ENCODE peak calls at places on chromosomes 12 and 14, in six cellular contexts. Z, P, X, R, F and D are unnamed samples.

GRCh38 chr14:77037886-77038511 is 9.5 kb upstream of the IRF2BPL start:
- DNase-seq in Z (no peak), P (peak), X (no peak), R (no peak), F (peak), D (no peak)

GRCh38 chr14:65588426-65589140 is 176.1 kb downstream of the FUT8 start:
- DNase-seq in Z (no peak), P (no peak), X (no peak), R (peak), F (no peak), D (no peak)

GRCh38 chr12:82019533-82019932 is 260.4 kb upstream of the PPFIA2 start:
- DNase-seq in Z (no peak), P (no peak), X (no peak), R (no peak), F (no peak), D (peak)

GRCh38 chr14:31893156-31893813 is 183.8 kb upstream of the ARHGAP5 start:
- DNase-seq in Z (no peak), P (no peak), X (peak), R (peak), F (no peak), D (no peak)

GRCh38 chr14:72636871-72637270 is 257.0 kb downstream of the DPF3 start:
- DNase-seq in Z (no peak), P (no peak), X (no peak), R (no peak), F (no peak), D (no peak)

GRCh38 chr14:34843011-34843554 is 32.1 kb downstream of the BAZ1A start:
- DNase-seq in Z (no peak), P (no peak), X (no peak), R (peak), F (peak), D (peak)

GRCh38 chr14:60622210-60622919 is 26.9 kb downstream of the SIX1 start:
- DNase-seq in Z (no peak), P (no peak), X (no peak), R (peak), F (no peak), D (no peak)

GRCh38 chr12:90515199-90516175 is 439.5 kb downstream of the CCER1 start:
- DNase-seq in Z (no peak), P (no peak), X (no peak), R (peak), F (peak), D (peak)

GRCh38 chr14:28243600-28243999 is 523.0 kb upstream of the FOXG1 start:
- DNase-seq in Z (no peak), P (no peak), X (peak), R (no peak), F (no peak), D (no peak)

GRCh38 chr12:88432536-88433462 is 147.5 kb downstream of the KITLG start:
- DNase-seq in Z (no peak), P (no peak), X (no peak), R (peak), F (peak), D (no peak)

GRCh38 chr14:55512421-55512820 is 67.6 kb upstream of the KTN1 start:
- DNase-seq in Z (no peak), P (no peak), X (no peak), R (peak), F (no peak), D (no peak)

GRCh38 chr12:94969424-94969823 is 34.1 kb downstream of the NDUFA12 start:
- DNase-seq in Z (no peak), P (no peak), X (no peak), R (no peak), F (no peak), D (no peak)

GRCh38 chr14:103547455-103547940 is 15.0 kb downstream of the BAG5 start:
- DNase-seq in Z (no peak), P (no peak), X (no peak), R (no peak), F (no peak), D (no peak)

GRCh38 chr12:54025507-54026393 is 2.5 kb upstream of the HOXC6 start:
- DNase-seq in Z (no peak), P (no peak), X (no peak), R (no peak), F (peak), D (no peak)

GRCh38 chr14:41280745-41281144 is 325.9 kb upstream of the LRFN5 start:
- DNase-seq in Z (no peak), P (no peak), X (no peak), R (no peak), F (peak), D (peak)

GRCh38 chr12:7806863-7807487 is 17.8 kb downstream of the NANOG start:
- DNase-seq in Z (peak), P (peak), X (peak), R (peak), F (peak), D (peak)

GRCh38 chr12:14901228-14901562 is 15.5 kb upstream of the MGP start:
- DNase-seq in Z (no peak), P (no peak), X (no peak), R (no peak), F (no peak), D (no peak)

GRCh38 chr14:50026396-50026795 is 90.0 kb downstream of the VCPKMT start:
- DNase-seq in Z (no peak), P (no peak), X (no peak), R (no peak), F (peak), D (no peak)

GRCh38 chr14:97538749-97539388 is 741.7 kb downstream of the VRK1 start:
- DNase-seq in Z (no peak), P (no peak), X (no peak), R (no peak), F (no peak), D (no peak)

GRCh38 chr12:125065753-125066570 is 727 bp downstream of the AACS start:
- DNase-seq in Z (no peak), P (no peak), X (no peak), R (no peak), F (no peak), D (no peak)

GRCh38 chr12:21659383-21659782 is 1.7 kb upstream of the LDHB start:
- DNase-seq in Z (no peak), P (no peak), X (no peak), R (no peak), F (no peak), D (peak)

GRCh38 chr12:52364061-52364460 is 3.2 kb downstream of the KRT85 start:
- DNase-seq in Z (no peak), P (no peak), X (no peak), R (no peak), F (no peak), D (no peak)

GRCh38 chr14:71698027-71698426 is 234.2 kb upstream of the RGS6 start:
- DNase-seq in Z (no peak), P (no peak), X (no peak), R (no peak), F (no peak), D (no peak)

GRCh38 chr12:85509081-85509856 is 229.2 kb downstream of the ALX1 start:
- DNase-seq in Z (no peak), P (no peak), X (no peak), R (no peak), F (no peak), D (no peak)

GRCh38 chr12:20950248-20950647 is 139.7 kb downstream of the SLCO1B3 start:
- DNase-seq in Z (no peak), P (no peak), X (no peak), R (no peak), F (peak), D (peak)

GRCh38 chr12:1880876-1881275 is 37.6 kb downstream of the CACNA2D4 start:
- DNase-seq in Z (peak), P (peak), X (no peak), R (no peak), F (no peak), D (no peak)

GRCh38 chr14:51828017-51828797 is 32.2 kb upstream of the GNG2 start:
- DNase-seq in Z (no peak), P (no peak), X (no peak), R (peak), F (peak), D (no peak)

GRCh38 chr14:104820669-104821228 is 19.8 kb downstream of the ZBTB42 start:
- DNase-seq in Z (peak), P (peak), X (no peak), R (peak), F (peak), D (no peak)

GRCh38 chr14:69850086-69850735 is 29.0 kb upstream of the SMOC1 start:
- DNase-seq in Z (peak), P (peak), X (no peak), R (no peak), F (no peak), D (peak)

GRCh38 chr12:3365416-3366385 is 125.3 kb upstream of the PRMT8 start:
- DNase-seq in Z (peak), P (peak), X (peak), R (no peak), F (no peak), D (no peak)

GRCh38 chr12:130826151-130826801 is 12.8 kb downstream of the STX2 start:
- DNase-seq in Z (peak), P (peak), X (no peak), R (peak), F (peak), D (peak)

GRCh38 chr12:127774828-127775227 is 492.1 kb upstream of the TMEM132C start:
- DNase-seq in Z (no peak), P (no peak), X (no peak), R (no peak), F (no peak), D (no peak)

GRCh38 chr12:53325539-53326061 is 4.2 kb upstream of the AAAS start:
- DNase-seq in Z (peak), P (peak), X (no peak), R (no peak), F (peak), D (peak)

DNA sequence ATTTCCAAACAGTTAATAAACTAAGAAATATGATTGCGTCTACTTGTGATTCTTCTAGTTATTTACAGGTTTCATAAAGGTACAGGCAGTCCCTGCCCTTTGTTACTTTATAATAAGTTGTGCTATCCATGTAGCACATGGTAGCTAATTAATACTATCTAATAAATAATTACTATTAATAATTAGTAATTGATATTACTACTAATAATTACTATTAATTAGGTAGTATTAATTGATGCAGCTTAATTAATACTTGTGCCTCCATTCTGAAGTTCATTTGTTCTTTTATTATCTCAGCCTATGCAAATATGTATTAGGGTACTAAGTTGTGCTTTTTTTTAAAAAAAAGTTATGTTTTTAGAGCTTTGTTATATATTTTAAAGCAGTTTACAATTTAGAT is 92.3 kb upstream of the TRHDE start:
- DNase-seq in Z (no peak), P (no peak), X (no peak), R (no peak), F (no peak), D (no peak)
- H3K9ac ChIP-seq in Z (no peak), P (no peak), X (no peak), R (no peak), F (no peak), D (no peak)

GRCh38 chr12:115667116-115667515 is 610.4 kb downstream of the MED13L start:
- DNase-seq in Z (no peak), P (no peak), X (no peak), R (no peak), F (no peak), D (no peak)

GRCh38 chr12:115672506-115673080 is 604.9 kb downstream of the MED13L start:
- DNase-seq in Z (no peak), P (no peak), X (no peak), R (no peak), F (no peak), D (no peak)

GRCh38 chr12:115666168-115666567 is 611.3 kb downstream of the MED13L start:
- DNase-seq in Z (no peak), P (no peak), X (no peak), R (no peak), F (no peak), D (no peak)

GRCh38 chr12:115670869-115671268 is 606.6 kb downstream of the MED13L start:
- DNase-seq in Z (no peak), P (no peak), X (no peak), R (no peak), F (no peak), D (no peak)
- H2AFZ ChIP-seq in Z (no peak), P (no peak), X (peak), R (no peak), F (no peak), D (no peak)

DNA sequence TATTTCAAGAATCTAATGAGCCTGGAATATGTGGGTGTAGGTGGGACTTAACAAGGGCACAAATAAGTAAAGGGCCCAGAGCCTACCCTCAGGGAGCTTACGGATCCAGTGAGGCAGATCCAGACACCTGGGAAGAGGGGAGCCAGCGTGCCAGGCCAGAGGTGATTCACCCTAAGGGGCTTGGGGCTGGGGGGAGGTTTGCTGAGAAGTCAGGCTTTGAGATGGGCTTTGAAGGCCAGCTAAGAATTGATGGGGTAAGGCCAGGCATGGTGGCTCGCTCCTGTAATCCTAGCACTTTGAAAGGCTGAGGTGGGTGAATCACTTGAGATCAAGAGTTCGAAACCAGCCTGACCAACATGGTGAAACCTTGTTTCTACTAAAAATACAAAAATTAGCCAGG is 695 bp upstream of the MMP19 start:
- DNase-seq in Z (peak), P (no peak), X (no peak), R (no peak), F (no peak), D (no peak)
- H2BK120ac ChIP-seq in Z (no peak), P (no peak), X (no peak), R (peak), F (peak), D (no peak)

GRCh38 chr12:45415393-45415817 is 199.5 kb downstream of the ANO6 start:
- DNase-seq in Z (no peak), P (no peak), X (no peak), R (peak), F (peak), D (peak)
- H3K9ac ChIP-seq in Z (no peak), P (no peak), X (no peak), R (no peak), F (peak), D (no peak)